ENCODE peak calls at places on chromosomes 3 and 15, in four cellular contexts. One of them, this sample, is unnamed.

GRCh38 chr3:17039579-17039978 is 154.8 kb downstream of the PLCL2 start:
- DNase-seq in NCI-H226: peak; percentile 96
- DNase-seq in NCI-H69: peak; percentile 29
- DNase-seq in Jurkat, Clone E6-1: no peak
- DNase-seq in this sample: peak; percentile 98

GRCh38 chr15:73056460-73056859 is 4.2 kb downstream of the NEO1 start:
- DNase-seq in NCI-H226: no peak
- DNase-seq in NCI-H69: no peak
- DNase-seq in Jurkat, Clone E6-1: no peak
- DNase-seq in this sample: no peak

GRCh38 chr3:70242297-70242868 is 70.1 kb downstream of the MDFIC2 start:
- DNase-seq in NCI-H226: no peak
- DNase-seq in NCI-H69: no peak
- DNase-seq in Jurkat, Clone E6-1: no peak
- DNase-seq in this sample: no peak

GRCh38 chr3:189708375-189708774 is 77.2 kb downstream of the TP63 start:
- DNase-seq in NCI-H226: no peak
- DNase-seq in NCI-H69: no peak
- DNase-seq in Jurkat, Clone E6-1: no peak
- DNase-seq in this sample: no peak

GRCh38 chr15:36964626-36965025 is 135.7 kb downstream of the MEIS2 start:
- DNase-seq in NCI-H226: no peak
- DNase-seq in NCI-H69: no peak
- DNase-seq in Jurkat, Clone E6-1: no peak
- DNase-seq in this sample: no peak

GRCh38 chr3:129424185-129424841 is 4.1 kb downstream of the EFCAB12 start:
- DNase-seq in NCI-H226: no peak
- DNase-seq in NCI-H69: peak; percentile 36
- DNase-seq in Jurkat, Clone E6-1: peak; percentile 51
- DNase-seq in this sample: peak; percentile 98

GRCh38 chr15:63603516-63603915 is 6.3 kb downstream of the FBXL22 start:
- DNase-seq in NCI-H226: no peak
- DNase-seq in NCI-H69: no peak
- DNase-seq in Jurkat, Clone E6-1: no peak
- DNase-seq in this sample: no peak

GRCh38 chr3:72449551-72449950 is 398.7 kb downstream of the SHQ1 start:
- DNase-seq in NCI-H226: no peak
- DNase-seq in NCI-H69: no peak
- DNase-seq in Jurkat, Clone E6-1: no peak
- DNase-seq in this sample: no peak

GRCh38 chr15:99472416-99473145 is 93.2 kb upstream of the MEF2A start:
- DNase-seq in NCI-H226: no peak
- DNase-seq in NCI-H69: no peak
- DNase-seq in Jurkat, Clone E6-1: no peak
- DNase-seq in this sample: no peak

This sample was measured in foreskin keratinocyte.